ENCODE peak calls at places on chromosome 1, in five cellular contexts. Y, U, K, P and Z are unnamed samples.

GRCh38 chr1:198054510-198054909 is 102.3 kb upstream of the NEK7 start:
- DNase-seq in U (no peak), K (no peak), P (no peak), Y (no peak), Z (no peak)

GRCh38 chr1:192579319-192579738 is 3.8 kb downstream of the RGS1 start:
- DNase-seq in K (peak; percentile 19), Y (no peak), U (peak; percentile 74), P (peak; percentile 28), Z (no peak)

GRCh38 chr1:147225193-147225730 is at the start of gene FMO5:
- DNase-seq in U (peak; percentile 71), K (peak; percentile 52), Y (peak; percentile 57), P (peak; percentile 57), Z (peak; percentile 52)

GRCh38 chr1:236795757-236796719 is 946 bp downstream of the MTR start:
- DNase-seq in K (peak; percentile 18), P (peak; percentile 62), Y (peak; percentile 23), U (peak; percentile 68), Z (no peak)

GRCh38 chr1:200245492-200245891 is 164.3 kb downstream of the ZNF281 start:
- DNase-seq in K (peak; percentile 79), Y (no peak), P (peak; percentile 89), U (no peak), Z (no peak)

GRCh38 chr1:112267929-112268328 is 128.1 kb upstream of the CTTNBP2NL start:
- DNase-seq in P (no peak), U (no peak), Y (no peak), K (no peak), Z (no peak)

GRCh38 chr1:57215175-57215574 is 208.7 kb downstream of the DAB1 start:
- DNase-seq in U (no peak), P (no peak), K (no peak), Y (no peak), Z (no peak)

GRCh38 chr1:163275222-163275621 is 46.5 kb upstream of the NUF2 start:
- DNase-seq in U (peak; percentile 23), K (no peak), Y (no peak), P (peak; percentile 35), Z (no peak)

GRCh38 chr1:41632788-41633575 is 148.5 kb upstream of the EDN2 start:
- DNase-seq in P (no peak), Y (no peak), K (no peak), U (no peak), Z (no peak)

GRCh38 chr1:150551784-150552691 is 2.8 kb downstream of the ADAMTSL4 start:
- DNase-seq in Y (no peak), P (peak; percentile 92), U (peak; percentile 98), K (peak; percentile 96), Z (peak; percentile 77)

GRCh38 chr1:2941040-2941439 is 80.2 kb upstream of the ACTRT2 start:
- DNase-seq in P (no peak), Y (no peak), U (no peak), K (no peak), Z (no peak)

GRCh38 chr1:64343105-64343960 is 126.6 kb upstream of the CACHD1 start:
- DNase-seq in U (peak; percentile 57), P (peak; percentile 36), K (peak; percentile 76), Y (peak; percentile 46), Z (no peak)

GRCh38 chr1:74513396-74513795 is 985 bp upstream of the LRRC53 start:
- DNase-seq in P (no peak), K (no peak), U (peak; percentile 3), Y (no peak), Z (no peak)

GRCh38 chr1:94094466-94095111 is 26.4 kb downstream of the ABCA4 start:
- DNase-seq in U (no peak), Y (no peak), P (peak; percentile 78), K (peak; percentile 51), Z (no peak)

GRCh38 chr1:229109320-229109761 is 161.6 kb upstream of the RAB4A start:
- DNase-seq in P (no peak), K (no peak), U (no peak), Y (no peak), Z (no peak)

GRCh38 chr1:17915511-17916205 is 160.5 kb downstream of the ACTL8 start:
- DNase-seq in Y (no peak), K (no peak), P (no peak), U (no peak), Z (no peak)

GRCh38 chr1:184804220-184804619 is 49.6 kb upstream of the EDEM3 start:
- DNase-seq in Y (no peak), P (no peak), K (no peak), U (no peak), Z (no peak)

GRCh38 chr1:188937965-188938551 is 1539.6 kb downstream of the BRINP3 start:
- DNase-seq in P (peak; percentile 38), U (no peak), K (no peak), Y (no peak), Z (no peak)

GRCh38 chr1:236512019-236512418 is 11.8 kb upstream of the LGALS8 start:
- DNase-seq in Y (no peak), P (no peak), U (no peak), K (no peak), Z (no peak)

GRCh38 chr1:165067829-165068228 is 288.7 kb downstream of the LMX1A start:
- DNase-seq in U (no peak), P (no peak), Y (no peak), K (no peak), Z (no peak)

GRCh38 chr1:116987256-116987555 is 14.4 kb upstream of the CD101 start:
- DNase-seq in P (no peak), Y (no peak), K (no peak), U (no peak), Z (no peak)

GRCh38 chr1:36089393-36090121 is 865 bp downstream of the ADPRS start:
- DNase-seq in P (peak; percentile 58), Y (peak; percentile 55), K (no peak), U (peak; percentile 82), Z (no peak)

GRCh38 chr1:27116697-27117096 is 38.2 kb downstream of the SLC9A1 start:
- DNase-seq in P (no peak), U (no peak), K (peak; percentile 62), Y (no peak), Z (no peak)

GRCh38 chr1:167502719-167503452 is 15.4 kb downstream of the CD247 start:
- DNase-seq in P (no peak), K (no peak), U (no peak), Y (no peak), Z (no peak)

GRCh38 chr1:10896673-10897072 is 100.2 kb upstream of the CASZ1 start:
- DNase-seq in P (no peak), U (no peak), K (no peak), Y (no peak), Z (no peak)

GRCh38 chr1:21869620-21870121 is 57.6 kb downstream of the LDLRAD2 start:
- DNase-seq in Y (peak; percentile 87), U (peak; percentile 76), K (peak; percentile 88), P (peak; percentile 83), Z (peak; percentile 66)

GRCh38 chr1:70438529-70438928 is 27.5 kb downstream of the CTH start:
- DNase-seq in K (peak; percentile 5), Y (no peak), P (peak; percentile 9), U (no peak), Z (no peak)

GRCh38 chr1:153384996-153385580 is 5.8 kb downstream of the S100A8 start:
- DNase-seq in K (no peak), P (no peak), U (no peak), Y (no peak), Z (no peak)

GRCh38 chr1:116534014-116534739 is 36.6 kb downstream of the CD58 start:
- DNase-seq in K (no peak), U (no peak), P (no peak), Y (no peak), Z (no peak)

GRCh38 chr1:247833601-247834000 is 8.1 kb downstream of the OR11L1 start:
- DNase-seq in P (no peak), Y (no peak), K (no peak), U (no peak), Z (no peak)
- TF ChIP-seq CTCF in P (no peak), Y (no peak), K (no peak), U (no peak), Z (no peak)

DNA sequence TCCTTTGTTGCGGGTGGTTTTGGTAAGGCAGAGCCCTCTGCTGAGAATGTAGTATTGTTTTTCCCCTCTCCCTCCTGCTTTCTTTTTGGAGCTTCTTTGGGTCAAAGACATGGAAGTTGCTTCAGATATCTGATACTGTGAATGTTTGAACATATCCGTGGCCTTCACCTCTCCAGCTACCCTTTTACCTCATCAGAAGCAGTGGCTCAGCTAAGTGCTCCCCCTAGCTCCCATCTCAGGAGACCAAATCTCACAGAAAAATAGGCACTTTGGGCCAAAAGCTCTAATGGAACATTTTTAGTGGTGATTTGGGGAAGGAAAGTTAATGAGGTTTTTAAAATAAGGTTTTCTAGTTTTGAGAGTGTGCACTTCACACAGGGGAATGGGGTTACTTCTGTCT is 6.3 kb downstream of the TMEM200B start:
- DNase-seq in P (no peak), K (no peak), U (no peak), Y (no peak), Z (no peak)
- TF ChIP-seq CTCF in P (peak; percentile 18), K (peak; percentile 39), U (peak; percentile 47), Y (no peak), Z (no peak)

GRCh38 chr1:50417487-50417886 is 5.8 kb downstream of the DMRTA2 start:
- DNase-seq in U (no peak), K (no peak), Y (peak; percentile 32), P (no peak), Z (no peak)

GRCh38 chr1:50416150-50416527 is 7.1 kb downstream of the DMRTA2 start:
- DNase-seq in Y (peak; percentile 46), K (no peak), U (no peak), P (no peak), Z (no peak)

GRCh38 chr1:50414853-50415234 is 8.4 kb downstream of the DMRTA2 start:
- DNase-seq in U (no peak), K (no peak), Y (no peak), P (no peak), Z (no peak)

GRCh38 chr1:50416553-50417453 is 6.4 kb downstream of the DMRTA2 start:
- DNase-seq in P (no peak), K (no peak), U (no peak), Y (peak; percentile 47), Z (no peak)

GRCh38 chr1:50415235-50416149 is 7.8 kb downstream of the DMRTA2 start:
- DNase-seq in P (no peak), K (no peak), Y (peak; percentile 70), U (no peak), Z (no peak)
- TF ChIP-seq CTCF in P (no peak), K (no peak), Y (peak; percentile 8), U (no peak), Z (no peak)

GRCh38 chr1:211501671-211502413 is 9.9 kb upstream of the RD3 start:
- DNase-seq in Y (no peak), K (no peak), P (no peak), U (peak; percentile 59), Z (no peak)

GRCh38 chr1:211511947-211512346 is 20.0 kb upstream of the RD3 start:
- DNase-seq in P (peak; percentile 36), Y (no peak), U (no peak), K (no peak), Z (no peak)

GRCh38 chr1:211511030-211511429 is 19.1 kb upstream of the RD3 start:
- DNase-seq in U (no peak), P (no peak), K (no peak), Y (no peak), Z (no peak)

GRCh38 chr1:211503542-211503941 is 11.6 kb upstream of the RD3 start:
- DNase-seq in K (no peak), Y (no peak), P (no peak), U (no peak), Z (no peak)

DNA sequence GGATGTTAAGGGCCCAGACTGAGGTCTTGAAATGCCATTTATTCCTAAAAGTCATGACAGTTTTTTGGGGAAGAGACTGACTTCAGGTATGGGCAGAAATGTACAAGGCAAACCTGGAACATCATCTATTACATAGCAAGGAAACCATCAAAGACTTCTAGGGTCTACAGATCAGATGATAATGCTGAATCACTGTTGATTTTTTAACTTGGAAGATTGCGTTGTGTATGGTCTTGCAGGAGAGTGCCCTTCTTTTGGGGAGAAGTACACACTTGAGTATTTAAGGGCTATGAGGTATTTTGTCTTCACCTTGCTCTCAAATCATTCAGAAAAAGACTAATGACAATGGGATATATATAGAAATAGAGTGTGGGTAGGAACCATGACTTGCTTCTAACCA is 15.4 kb upstream of the RD3 start:
- DNase-seq in K (no peak), U (no peak), Y (no peak), P (no peak), Z (no peak)
- TF ChIP-seq CTCF in K (no peak), U (no peak), Y (no peak), P (no peak), Z (no peak)